ENCODE peak calls at places on chromosome 4, in eight cellular contexts. V is activated naive CD4-positive, alpha-beta T cell; O is iPS-NIHi11; Q is stimulated activated CD4-positive, alpha-beta T cell treated with anti-CD3 and anti-CD28 coated beads, Interleukin-2, amount 100 ng/mL, for 24 hours; A is kidney tubule cell; U is MG63; Y is NCI-H1694 treated with DMSO at 0.1 percent for 48 hours; M is SK-N-DZ. G is an unnamed sample.

GRCh38 chr4:101651778-101652177 is 138.8 kb upstream of the BANK1 start:
- DNase-seq in V (no peak), O (no peak), Q (no peak), A (no peak), U (peak), Y (peak), M (no peak), G (no peak)

GRCh38 chr4:53717064-53717549 is 125.8 kb upstream of the LNX1 start:
- DNase-seq in V (no peak), O (no peak), Q (no peak), A (no peak), U (no peak), Y (no peak), M (no peak), G (no peak)

GRCh38 chr4:152244659-152245058 is 291.2 kb downstream of the FBXW7 start:
- DNase-seq in V (no peak), O (no peak), Q (no peak), A (no peak), U (no peak), Y (no peak), M (no peak), G (no peak)

GRCh38 chr4:164890691-164891090 is 13.7 kb downstream of the APELA start:
- DNase-seq in V (no peak), O (no peak), Q (no peak), A (no peak), U (no peak), Y (no peak), M (no peak), G (no peak)

GRCh38 chr4:86970447-86971354 is 35.9 kb downstream of the AFF1 start:
- DNase-seq in V (no peak), O (no peak), Q (no peak), A (no peak), U (no peak), Y (no peak), M (no peak), G (no peak)

GRCh38 chr4:3836802-3837601 is 70.8 kb downstream of the ADRA2C start:
- DNase-seq in V (no peak), O (peak), Q (peak), A (no peak), U (no peak), Y (no peak), M (peak), G (no peak)

GRCh38 chr4:36267491-36268254 is 13.7 kb upstream of the DTHD1 start:
- DNase-seq in V (no peak), O (no peak), Q (no peak), A (no peak), U (no peak), Y (no peak), M (no peak), G (no peak)

GRCh38 chr4:28151314-28151713 is 1290.7 kb downstream of the STIM2 start:
- DNase-seq in V (no peak), O (no peak), Q (no peak), A (no peak), U (no peak), Y (no peak), M (no peak), G (no peak)

GRCh38 chr4:127916512-127916911 is 35.8 kb downstream of the PLK4 start:
- DNase-seq in V (no peak), O (no peak), Q (no peak), A (no peak), U (no peak), Y (no peak), M (no peak), G (no peak)